ENCODE peak calls at places on chromosomes 7 and 10, in eight cellular contexts. A is KBM-7; O is progenitor cell of endocrine pancreas; Z is ascending aorta; F is activated CD8-positive, alpha-beta memory T cell treated with anti-CD3 and anti-CD28 coated beads for 24 hours; U is HTR-8/SVneo; S is Calu3; G is mucosa of gallbladder. H is an unnamed sample.

GRCh38 chr7:63925262-63925625 is 73.4 kb upstream of the ZNF722 start:
- DNase-seq in A (no peak), O (no peak), Z (no peak), F (no peak), U (no peak), S (no peak), G (no peak), H (no peak)

GRCh38 chr7:26658080-26658697 is 206.2 kb downstream of the SKAP2 start:
- DNase-seq in A (peak; percentile 66), O (no peak), Z (no peak), F (no peak), U (no peak), S (no peak), G (no peak), H (no peak)

GRCh38 chr7:137820677-137821420 is 25.9 kb downstream of the DGKI start:
- DNase-seq in A (no peak), O (no peak), Z (peak; percentile 31), F (no peak), U (no peak), S (no peak), G (peak; percentile 24), H (no peak)

GRCh38 chr7:4631664-4632171 is 50.4 kb upstream of the FOXK1 start:
- DNase-seq in A (peak; percentile 45), O (peak; percentile 22), Z (peak; percentile 50), F (no peak), U (peak; percentile 96), S (peak; percentile 87), G (peak; percentile 82), H (peak; percentile 76)

GRCh38 chr10:27547482-27547881 is 43.4 kb downstream of the RAB18 start:
- DNase-seq in A (no peak), O (no peak), Z (no peak), F (no peak), U (no peak), S (no peak), G (no peak), H (no peak)

GRCh38 chr10:24091294-24091693 is 117.6 kb upstream of the KIAA1217 start:
- DNase-seq in A (no peak), O (no peak), Z (no peak), F (no peak), U (no peak), S (no peak), G (no peak), H (no peak)

GRCh38 chr7:1694981-1695511 is 25.0 kb downstream of the ELFN1 start:
- DNase-seq in A (no peak), O (no peak), Z (peak; percentile 6), F (peak; percentile 41), U (no peak), S (no peak), G (no peak), H (no peak)

GRCh38 chr10:124935946-124936345 is 6.0 kb upstream of the ZRANB1 start:
- DNase-seq in A (no peak), O (no peak), Z (no peak), F (no peak), U (no peak), S (no peak), G (no peak), H (no peak)

GRCh38 chr7:18357691-18358090 is 137.9 kb upstream of the HDAC9 start:
- DNase-seq in A (peak; percentile 7), O (no peak), Z (no peak), F (no peak), U (peak; percentile 10), S (no peak), G (no peak), H (no peak)

GRCh38 chr7:4302203-4302905 is 379.7 kb upstream of the FOXK1 start:
- DNase-seq in A (no peak), O (no peak), Z (no peak), F (no peak), U (no peak), S (no peak), G (no peak), H (no peak)

GRCh38 chr7:28400838-28401360 is 11.4 kb upstream of the CREB5 start:
- DNase-seq in A (no peak), O (no peak), Z (no peak), F (no peak), U (no peak), S (no peak), G (no peak), H (no peak)

GRCh38 chr7:105046414-105046813 is 32.4 kb downstream of the KMT2E start:
- DNase-seq in A (no peak), O (no peak), Z (no peak), F (no peak), U (peak; percentile 12), S (no peak), G (no peak), H (no peak)

GRCh38 chr10:43000651-43001426 is 76.0 kb upstream of the RET start:
- DNase-seq in A (no peak), O (peak; percentile 8), Z (no peak), F (peak; percentile 49), U (no peak), S (no peak), G (peak; percentile 9), H (no peak)

GRCh38 chr10:52526251-52526823 is 212.3 kb downstream of the DKK1 start:
- DNase-seq in A (no peak), O (no peak), Z (no peak), F (no peak), U (no peak), S (no peak), G (no peak), H (no peak)

GRCh38 chr10:14476641-14477407 is 146.1 kb upstream of the FRMD4A start:
- DNase-seq in A (no peak), O (no peak), Z (no peak), F (peak; percentile 11), U (peak; percentile 30), S (no peak), G (no peak), H (peak; percentile 13)